ENCODE peak calls at places on chromosome 11, in eight cellular contexts. C, R, D, S, U, N, W and G are unnamed samples. For H3K4me1, the result is how much of the 10 kb centered on the place peaks cover.

GRCh38 chr11:76744186-76745058 is 38.7 kb upstream of the TSKU start:
- DNase-seq in C (peak), R (no peak), D (no peak), S (no peak), U (no peak), N (no peak), W (peak), G (no peak)

GRCh38 chr11:118438314-118438931 is 2.1 kb downstream of the KMT2A start:
- DNase-seq in C (peak), R (peak), D (peak), S (peak), U (peak), N (peak), W (peak), G (peak)

GRCh38 chr11:5204787-5205186 is 4.3 kb upstream of the OR51V1 start:
- DNase-seq in C (no peak), R (peak), D (no peak), S (no peak), U (no peak), N (peak), W (peak), G (no peak)

GRCh38 chr11:96863520-96863919 is 473.7 kb downstream of the JRKL start:
- DNase-seq in C (no peak), R (no peak), D (no peak), S (no peak), U (no peak), N (peak), W (no peak), G (no peak)

GRCh38 chr11:68889948-68890446 is 13.6 kb downstream of the MRPL21 start:
- DNase-seq in C (peak), R (no peak), D (peak), S (peak), U (no peak), N (peak), W (peak), G (peak)

GRCh38 chr11:123069878-123070821 is 8.2 kb upstream of the HSPA8 start:
- DNase-seq in C (no peak), R (peak), D (no peak), S (no peak), U (peak), N (no peak), W (no peak), G (no peak)

GRCh38 chr11:66247295-66247694 is 21.1 kb upstream of the RAB1B start:
- DNase-seq in C (no peak), R (no peak), D (no peak), S (no peak), U (no peak), N (no peak), W (no peak), G (no peak)

GRCh38 chr11:70467196-70468085 is 69.1 kb downstream of the CTTN start:
- DNase-seq in C (no peak), R (peak), D (peak), S (peak), U (no peak), N (peak), W (peak), G (peak)

GRCh38 chr11:86499723-86500129 is 125.0 kb downstream of the CCDC81 start:
- DNase-seq in C (no peak), R (no peak), D (no peak), S (no peak), U (no peak), N (no peak), W (no peak), G (no peak)

GRCh38 chr11:69642913-69643632 is 2.1 kb downstream of the CCND1 start:
- DNase-seq in C (peak), R (peak), D (peak), S (peak), U (peak), N (peak), W (peak), G (peak)

GRCh38 chr11:114125531-114125930 is 66.0 kb downstream of the ZBTB16 start:
- DNase-seq in C (peak), R (no peak), D (no peak), S (no peak), U (no peak), N (no peak), W (no peak), G (no peak)

GRCh38 chr11:64001552-64002427 is 15.6 kb downstream of the OTUB1 start:
- DNase-seq in C (no peak), R (no peak), D (peak), S (peak), U (no peak), N (peak), W (no peak), G (peak)

GRCh38 chr11:132158696-132159095 is 788.3 kb downstream of the NTM start:
- DNase-seq in C (no peak), R (no peak), D (no peak), S (no peak), U (no peak), N (no peak), W (peak), G (no peak)

GRCh38 chr11:20023082-20023426 is 137.2 kb downstream of the DBX1 start:
- DNase-seq in C (no peak), R (no peak), D (no peak), S (no peak), U (no peak), N (no peak), W (no peak), G (no peak)
- H3K4me1 ChIP-seq in C (under half), R (half or more), D (under half), S (under half), U (under half), N (under half), W (under half), G (under half)

GRCh38 chr11:94203070-94203469 is 74.4 kb downstream of the PANX1 start:
- DNase-seq in C (no peak), R (no peak), D (no peak), S (no peak), U (no peak), N (no peak), W (no peak), G (no peak)

GRCh38 chr11:94198718-94199117 is 70.1 kb downstream of the PANX1 start:
- DNase-seq in C (no peak), R (no peak), D (no peak), S (no peak), U (no peak), N (no peak), W (no peak), G (no peak)

GRCh38 chr11:94201004-94201465 is 72.4 kb downstream of the PANX1 start:
- DNase-seq in C (no peak), R (no peak), D (no peak), S (no peak), U (no peak), N (no peak), W (peak), G (no peak)

GRCh38 chr11:94196363-94196762 is 67.7 kb downstream of the PANX1 start:
- DNase-seq in C (no peak), R (no peak), D (no peak), S (no peak), U (no peak), N (no peak), W (no peak), G (no peak)

DNA sequence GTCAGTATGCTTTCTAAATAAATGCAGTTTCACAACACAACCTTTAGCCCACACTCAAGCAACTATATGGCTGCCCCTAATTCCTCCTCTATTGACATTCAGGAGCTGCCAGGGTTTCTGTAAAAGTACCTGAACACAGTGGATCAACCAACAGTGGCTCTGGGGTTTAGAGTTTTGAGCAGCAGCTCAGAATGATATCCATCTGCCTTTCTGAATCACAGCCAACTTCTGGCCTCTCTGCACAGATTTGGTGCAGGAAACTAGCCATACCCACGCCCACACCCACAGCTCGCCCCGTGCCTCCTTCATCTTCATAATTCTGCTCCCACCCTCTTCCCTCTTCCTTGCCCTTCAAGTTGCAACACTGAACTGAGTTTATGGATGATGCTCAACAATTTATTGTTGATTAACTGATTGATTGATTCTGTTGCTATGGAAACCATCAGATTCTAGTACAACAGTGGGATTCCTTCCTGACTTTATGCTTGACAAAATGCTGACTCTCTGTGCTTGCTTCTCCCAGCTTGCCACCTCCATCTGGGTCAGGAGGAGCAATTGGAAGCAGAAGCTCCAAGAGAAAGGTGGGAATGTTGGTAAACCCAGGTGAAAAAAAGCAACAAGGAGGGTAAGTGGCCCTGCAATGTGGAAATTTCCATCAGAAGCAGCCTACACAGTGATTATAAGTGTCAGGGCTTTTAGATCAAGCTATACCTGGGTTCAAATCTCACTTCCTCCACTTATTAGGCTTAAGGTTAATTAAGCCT is 70.9 kb downstream of the PANX1 start:
- DNase-seq in C (no peak), R (no peak), D (no peak), S (no peak), U (no peak), N (no peak), W (peak), G (no peak)
- H3K4me1 ChIP-seq in C (under half), R (under half), D (under half), S (under half), U (under half), N (under half), W (under half), G (under half)

GRCh38 chr11:34745209-34745608 is 124.3 kb downstream of the EHF start:
- DNase-seq in C (no peak), R (no peak), D (no peak), S (no peak), U (no peak), N (peak), W (no peak), G (no peak)

GRCh38 chr11:34749666-34750659 is 129.1 kb downstream of the EHF start:
- DNase-seq in C (peak), R (no peak), D (no peak), S (no peak), U (no peak), N (peak), W (peak), G (peak)

GRCh38 chr11:34748036-34748435 is 127.1 kb downstream of the EHF start:
- DNase-seq in C (no peak), R (no peak), D (no peak), S (no peak), U (no peak), N (no peak), W (peak), G (no peak)

GRCh38 chr11:34744511-34744910 is 123.6 kb downstream of the EHF start:
- DNase-seq in C (no peak), R (no peak), D (no peak), S (no peak), U (no peak), N (no peak), W (peak), G (no peak)

GRCh38 chr11:34747261-34747660 is 126.4 kb downstream of the EHF start:
- DNase-seq in C (no peak), R (no peak), D (no peak), S (no peak), U (no peak), N (no peak), W (no peak), G (no peak)
- H3K4me1 ChIP-seq in C (under half), R (under half), D (under half), S (under half), U (under half), N (under half), W (under half), G (under half)

DNA sequence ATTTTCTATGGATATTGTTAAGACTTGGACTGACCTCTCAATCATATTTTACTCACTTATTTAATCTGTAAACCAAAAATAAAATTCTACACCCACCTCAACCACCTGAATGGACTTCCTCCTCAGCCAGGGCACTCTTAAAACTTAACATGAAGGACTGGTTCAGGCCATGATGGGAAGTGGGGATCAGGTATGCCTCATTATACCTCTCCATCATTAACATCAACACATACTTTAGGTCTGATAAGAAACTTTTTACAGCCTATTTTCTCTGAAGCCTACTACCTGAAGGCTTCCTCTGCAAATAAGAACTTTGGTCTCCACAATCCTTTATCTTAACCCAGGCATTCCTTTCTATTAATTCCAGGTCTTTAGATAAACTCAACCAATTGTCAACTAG is 390.0 kb downstream of the AASDHPPT start:
- DNase-seq in C (no peak), R (no peak), D (no peak), S (no peak), U (no peak), N (no peak), W (no peak), G (no peak)
- H3K4me1 ChIP-seq in C (under half), R (under half), D (under half), S (under half), U (under half), N (under half), W (under half), G (under half)

GRCh38 chr11:46112961-46113617 is 8.2 kb downstream of the PHF21A start:
- DNase-seq in C (no peak), R (peak), D (no peak), S (no peak), U (peak), N (peak), W (peak), G (peak)

GRCh38 chr11:46117842-46118241 is 3.4 kb downstream of the PHF21A start:
- DNase-seq in C (no peak), R (no peak), D (no peak), S (no peak), U (no peak), N (no peak), W (no peak), G (peak)

GRCh38 chr11:46114961-46115360 is 6.3 kb downstream of the PHF21A start:
- DNase-seq in C (no peak), R (no peak), D (no peak), S (no peak), U (no peak), N (no peak), W (no peak), G (no peak)

GRCh38 chr11:46116007-46116711 is 5.1 kb downstream of the PHF21A start:
- DNase-seq in C (no peak), R (no peak), D (no peak), S (no peak), U (no peak), N (no peak), W (no peak), G (no peak)

GRCh38 chr11:46114378-46114777 is 6.9 kb downstream of the PHF21A start:
- DNase-seq in C (no peak), R (no peak), D (no peak), S (no peak), U (no peak), N (no peak), W (no peak), G (no peak)
- H3K4me1 ChIP-seq in C (under half), R (under half), D (under half), S (half or more), U (under half), N (half or more), W (under half), G (under half)

GRCh38 chr11:62548545-62549335 is 2.1 kb upstream of the AHNAK start:
- DNase-seq in C (peak), R (no peak), D (no peak), S (no peak), U (no peak), N (peak), W (no peak), G (no peak)
- H3K4me1 ChIP-seq in C (under half), R (under half), D (under half), S (under half), U (half or more), N (under half), W (under half), G (under half)

GRCh38 chr11:120563698-120564572 is 52.4 kb downstream of the GRIK4 start:
- DNase-seq in C (peak), R (no peak), D (peak), S (peak), U (no peak), N (peak), W (no peak), G (peak)
- H3K4me1 ChIP-seq in C (under half), R (under half), D (under half), S (under half), U (under half), N (under half), W (under half), G (under half)